ENCODE peak calls at places on chromosomes 3 and 15, in five cellular contexts. U is transverse colon, W is breast epithelium, N is neural crest cell, G is Panc1. V is an unnamed sample.

GRCh38 chr3:101868534-101869464 is 19.5 kb downstream of the NFKBIZ start:
- DNase-seq in U (peak; percentile 72), W (no peak), N (no peak), G (no peak), V (no peak)

GRCh38 chr3:45218578-45219390 is 7.3 kb downstream of the TMEM158 start:
- DNase-seq in U (no peak), W (no peak), N (no peak), G (no peak), V (no peak)

GRCh38 chr15:59340325-59340724 is 32.3 kb downstream of the MYO1E start:
- DNase-seq in U (no peak), W (no peak), N (no peak), G (no peak), V (no peak)

GRCh38 chr15:86915811-86916331 is 836.2 kb downstream of the AGBL1 start:
- DNase-seq in U (no peak), W (no peak), N (peak; percentile 24), G (no peak), V (no peak)

GRCh38 chr15:39270976-39271375 is 309.9 kb upstream of the THBS1 start:
- DNase-seq in U (no peak), W (no peak), N (no peak), G (no peak), V (no peak)

GRCh38 chr3:76582098-76582497 is 457.8 kb upstream of the ROBO2 start:
- DNase-seq in U (no peak), W (no peak), N (no peak), G (no peak), V (no peak)

GRCh38 chr3:157436583-157437300 is at the start of gene PTX3:
- DNase-seq in U (no peak), W (peak; percentile 20), N (peak; percentile 30), G (no peak), V (no peak)

GRCh38 chr15:38193496-38193895 is 59.1 kb upstream of the SPRED1 start:
- DNase-seq in U (no peak), W (no peak), N (no peak), G (no peak), V (no peak)

GRCh38 chr3:143720381-143720780 is 127.9 kb downstream of the SLC9A9 start:
- DNase-seq in U (no peak), W (no peak), N (no peak), G (no peak), V (no peak)

GRCh38 chr3:140277886-140278285 is 342.9 kb downstream of the CLSTN2 start:
- DNase-seq in U (no peak), W (no peak), N (no peak), G (no peak), V (no peak)

GRCh38 chr3:98026425-98027083 is 8.6 kb downstream of the GABRR3 start:
- DNase-seq in U (no peak), W (no peak), N (no peak), G (no peak), V (no peak)

GRCh38 chr3:153903430-153903829 is 217.8 kb upstream of the ARHGEF26 start:
- DNase-seq in U (no peak), W (no peak), N (no peak), G (no peak), V (no peak)

GRCh38 chr15:64209680-64210334 is 47.0 kb upstream of the PPIB start:
- DNase-seq in U (no peak), W (no peak), N (no peak), G (peak; percentile 20), V (no peak)

GRCh38 chr3:58084166-58084565 is 75.9 kb downstream of the FLNB start:
- DNase-seq in U (no peak), W (no peak), N (no peak), G (no peak), V (no peak)

GRCh38 chr3:30662836-30663235 is 56.4 kb downstream of the TGFBR2 start:
- DNase-seq in U (no peak), W (no peak), N (no peak), G (no peak), V (no peak)

GRCh38 chr3:128051459-128051836 is 789 bp upstream of the SEC61A1 start:
- DNase-seq in U (no peak), W (no peak), N (no peak), G (no peak), V (no peak)

GRCh38 chr3:155232605-155233004 is 60.9 kb downstream of the STRIT1 start:
- DNase-seq in U (peak; percentile 19), W (peak; percentile 85), N (no peak), G (no peak), V (no peak)

GRCh38 chr3:13884851-13885703 is 5.2 kb upstream of the WNT7A start:
- DNase-seq in U (peak; percentile 54), W (peak; percentile 42), N (no peak), G (no peak), V (no peak)

GRCh38 chr15:100661161-100661560 is 58.8 kb downstream of the ASB7 start:
- DNase-seq in U (no peak), W (no peak), N (no peak), G (no peak), V (no peak)

GRCh38 chr3:180548050-180548449 is 53.9 kb upstream of the TTC14 start:
- DNase-seq in U (no peak), W (no peak), N (no peak), G (no peak), V (no peak)

GRCh38 chr3:171057075-171057474 is 30.6 kb upstream of the SLC2A2 start:
- DNase-seq in U (no peak), W (no peak), N (no peak), G (no peak), V (no peak)

GRCh38 chr15:45715528-45715927 is 80.7 kb downstream of the SQOR start:
- DNase-seq in U (no peak), W (no peak), N (no peak), G (no peak), V (no peak)

GRCh38 chr3:87997298-87997697 is 61.5 kb downstream of the CGGBP1 start:
- DNase-seq in U (peak; percentile 26), W (no peak), N (no peak), G (no peak), V (no peak)

GRCh38 chr15:41780266-41780665 is 6.0 kb downstream of the MAPKBP1 start:
- DNase-seq in U (no peak), W (no peak), N (no peak), G (no peak), V (no peak)

GRCh38 chr15:40481671-40482070 is 10.9 kb downstream of the CHST14 start:
- DNase-seq in U (no peak), W (no peak), N (no peak), G (no peak), V (no peak)

GRCh38 chr3:193595939-193596487 is 3.0 kb downstream of the OPA1 start:
- DNase-seq in U (no peak), W (no peak), N (no peak), G (no peak), V (no peak)

GRCh38 chr3:193594946-193595689 is 2.1 kb downstream of the OPA1 start:
- DNase-seq in U (no peak), W (no peak), N (no peak), G (no peak), V (no peak)

GRCh38 chr3:193593666-193594025 is 638 bp downstream of the OPA1 start:
- DNase-seq in U (no peak), W (no peak), N (no peak), G (no peak), V (no peak)

GRCh38 chr3:193599393-193599792 is 6.4 kb downstream of the OPA1 start:
- DNase-seq in U (no peak), W (no peak), N (no peak), G (no peak), V (no peak)

DNA sequence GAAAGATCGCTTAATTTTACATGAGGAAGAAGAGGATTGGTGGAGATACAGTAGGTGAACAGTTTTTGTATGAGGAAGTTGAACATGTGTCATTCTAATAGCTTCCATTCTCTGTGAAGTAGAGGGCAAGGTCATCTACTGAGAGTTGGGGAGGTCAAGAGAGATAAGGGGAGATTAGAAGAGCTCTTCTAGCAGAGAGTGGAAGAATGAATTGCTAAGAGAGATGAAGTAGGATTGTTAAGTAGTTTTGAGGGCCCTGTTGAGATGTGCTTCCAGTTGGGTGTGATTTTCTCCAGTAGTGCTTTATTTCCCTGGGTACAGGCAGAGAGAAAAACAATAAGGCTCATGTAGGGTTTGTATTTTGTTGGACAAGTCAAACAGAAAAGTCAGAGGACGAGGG is 5.2 kb downstream of the OPA1 start:
- DNase-seq in U (no peak), W (no peak), N (no peak), G (no peak), V (no peak)
- TF ChIP-seq CTCF in U (no peak), W (no peak), N (no peak), G (no peak), V (no peak)

GRCh38 chr15:88700716-88701115 is 61.9 kb downstream of the ISG20 start:
- DNase-seq in U (no peak), W (no peak), N (no peak), G (no peak), V (no peak)

GRCh38 chr15:88699861-88700260 is 61.0 kb downstream of the ISG20 start:
- DNase-seq in U (no peak), W (no peak), N (no peak), G (no peak), V (no peak)

GRCh38 chr15:88702983-88703382 is 64.2 kb downstream of the ISG20 start:
- DNase-seq in U (no peak), W (no peak), N (no peak), G (no peak), V (no peak)

GRCh38 chr15:88703533-88703932 is 64.7 kb downstream of the ISG20 start:
- DNase-seq in U (no peak), W (no peak), N (no peak), G (no peak), V (no peak)

DNA sequence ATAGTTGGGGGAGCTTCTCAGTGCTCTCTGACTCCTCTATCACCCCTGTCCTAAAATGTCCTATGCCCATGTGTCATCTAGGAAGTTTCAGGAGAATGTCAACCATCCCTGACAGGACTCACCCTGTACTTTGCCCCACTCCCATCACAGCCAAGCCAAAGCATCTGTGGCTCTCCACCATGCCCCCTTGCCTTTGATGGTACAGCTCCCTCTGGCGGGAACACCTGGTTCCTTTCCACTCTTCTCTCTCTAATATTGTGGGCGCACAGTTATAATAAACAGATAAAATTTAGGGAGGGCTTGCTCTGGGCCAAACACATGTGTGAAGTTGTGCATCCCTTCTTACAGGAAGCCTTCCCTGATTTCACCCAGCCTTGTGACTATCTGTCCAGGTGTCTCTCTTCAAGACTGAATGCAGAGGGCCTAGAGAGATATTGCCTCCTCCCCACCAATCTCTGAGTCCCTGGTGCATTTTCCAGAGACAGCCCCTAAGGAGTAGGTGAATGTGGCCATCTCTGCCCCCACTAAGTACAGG is 62.8 kb downstream of the ISG20 start:
- DNase-seq in U (peak; percentile 33), W (no peak), N (no peak), G (peak; percentile 10), V (no peak)
- TF ChIP-seq CTCF in U (no peak), W (no peak), N (peak; percentile 51), G (peak; percentile 72), V (no peak)

GRCh38 chr3:159867372-159867771 is 121.3 kb upstream of the IL12A start:
- DNase-seq in U (no peak), W (no peak), N (no peak), G (no peak), V (no peak)

GRCh38 chr3:159870723-159871122 is 117.9 kb upstream of the IL12A start:
- DNase-seq in U (no peak), W (no peak), N (no peak), G (no peak), V (no peak)

GRCh38 chr3:159877924-159878323 is 110.7 kb upstream of the IL12A start:
- DNase-seq in U (no peak), W (no peak), N (no peak), G (no peak), V (no peak)

GRCh38 chr3:159872374-159873109 is 116.1 kb upstream of the IL12A start:
- DNase-seq in U (no peak), W (no peak), N (no peak), G (peak; percentile 84), V (no peak)
- TF ChIP-seq CTCF in U (no peak), W (no peak), N (peak; percentile 33), G (peak; percentile 16), V (no peak)

GRCh38 chr15:92098869-92099268 is 245.4 kb downstream of the SLCO3A1 start:
- DNase-seq in U (no peak), W (no peak), N (no peak), G (no peak), V (no peak)
- TF ChIP-seq CTCF in U (no peak), W (no peak), N (no peak), G (no peak), V (no peak)

V was measured in omental fat pad.